ENCODE peak calls at places on chromosomes 6 and 20, in nine cellular contexts. A is activated naive CD4-positive, alpha-beta T cell treated with Interleukin-2 at 50 U/mL for 16 hours; W is activated B cell treated with CpG ODN at 0.5 μM for 24 hours; H is kidney tubule cell; T is effector CD8-positive, alpha-beta T cell; Q is GM23248; U is retina; K is heart left ventricle; F is left ventricle myocardium inferior. O is an unnamed sample.

GRCh38 chr20:10565191-10565921 is 108.4 kb downstream of the JAG1 start:
- DNase-seq in Q (peak), K (no peak), H (peak), T (no peak), A (no peak), F (no peak), U (no peak), W (no peak), O (no peak)

GRCh38 chr6:28525496-28526039 is at the start of gene GPX5:
- DNase-seq in Q (no peak), W (no peak), A (no peak), H (peak), K (no peak), T (no peak), F (no peak), U (no peak), O (no peak)

GRCh38 chr6:168619560-168620314 is 178.8 kb downstream of the SMOC2 start:
- DNase-seq in Q (no peak), F (no peak), K (no peak), T (no peak), A (no peak), U (no peak), H (peak), W (no peak), O (no peak)

GRCh38 chr20:14821251-14821650 is 483.8 kb upstream of the FLRT3 start:
- DNase-seq in F (no peak), W (no peak), H (no peak), U (no peak), A (no peak), K (no peak), Q (no peak), T (no peak), O (no peak)

GRCh38 chr20:62487564-62488086 is 11.8 kb upstream of the GATA5 start:
- DNase-seq in K (no peak), T (no peak), A (no peak), F (no peak), U (peak), Q (no peak), H (no peak), W (no peak), O (peak)

GRCh38 chr6:152250127-152250526 is 387.0 kb downstream of the SYNE1 start:
- DNase-seq in U (no peak), F (no peak), H (no peak), A (no peak), Q (no peak), T (no peak), K (no peak), W (no peak), O (no peak)

GRCh38 chr20:25744261-25744660 is 47.6 kb upstream of the ZNF337 start:
- DNase-seq in K (no peak), W (no peak), A (no peak), F (no peak), U (no peak), H (no peak), Q (no peak), T (no peak), O (no peak)

GRCh38 chr6:23173231-23173630 is 603.9 kb downstream of the HDGFL1 start:
- DNase-seq in K (no peak), U (no peak), A (no peak), Q (peak), W (no peak), H (peak), F (no peak), T (no peak), O (no peak)

GRCh38 chr6:108243836-108244235 is 17.0 kb downstream of the SNX3 start:
- DNase-seq in Q (peak), W (no peak), U (no peak), H (no peak), K (no peak), A (no peak), T (no peak), F (no peak), O (no peak)

GRCh38 chr20:56194042-56194441 is 54.5 kb upstream of the MC3R start:
- DNase-seq in H (no peak), K (no peak), W (no peak), A (no peak), F (no peak), Q (no peak), U (peak), T (no peak), O (no peak)

GRCh38 chr20:17898548-17898994 is 70.0 kb downstream of the SNX5 start:
- DNase-seq in F (peak), U (peak), A (peak), K (peak), Q (peak), H (peak), T (peak), W (no peak), O (peak)

GRCh38 chr6:25351485-25351884 is 72.3 kb downstream of the CARMIL1 start:
- DNase-seq in K (no peak), A (no peak), T (no peak), Q (no peak), H (no peak), F (no peak), U (no peak), W (no peak), O (no peak)

GRCh38 chr6:112037783-112038216 is 16.1 kb upstream of the CCN6 start:
- DNase-seq in A (no peak), U (no peak), K (no peak), W (no peak), Q (peak), F (peak), T (no peak), H (peak), O (peak)

GRCh38 chr6:138477913-138478539 is 21.3 kb downstream of the NHSL1 start:
- DNase-seq in W (no peak), K (no peak), A (no peak), U (no peak), H (no peak), T (no peak), F (no peak), Q (no peak), O (no peak)

GRCh38 chr6:169854813-169855212 is 103.4 kb downstream of the ERMARD start:
- DNase-seq in U (no peak), K (no peak), H (no peak), T (no peak), F (no peak), A (no peak), Q (no peak), W (no peak), O (no peak)

GRCh38 chr6:161745128-161745527 is 471.3 kb upstream of the AGPAT4 start:
- DNase-seq in Q (no peak), F (no peak), H (no peak), W (no peak), A (no peak), U (no peak), K (no peak), T (no peak), O (no peak)

GRCh38 chr6:24893342-24893850 is 42.4 kb downstream of the RIPOR2 start:
- DNase-seq in W (no peak), Q (no peak), U (no peak), T (no peak), K (no peak), H (no peak), F (no peak), A (no peak), O (no peak)

GRCh38 chr6:146859795-146860495 is 261.2 kb downstream of the ADGB start:
- DNase-seq in Q (no peak), K (no peak), T (no peak), U (no peak), F (no peak), W (no peak), A (no peak), H (no peak), O (peak)

GRCh38 chr20:23569570-23569969 is 1.3 kb upstream of the CST9L start:
- DNase-seq in H (no peak), K (no peak), T (no peak), Q (no peak), W (no peak), F (no peak), U (no peak), A (no peak), O (no peak)

GRCh38 chr20:22691369-22692118 is 107.2 kb upstream of the FOXA2 start:
- DNase-seq in T (no peak), H (peak), A (peak), U (peak), Q (peak), W (peak), K (peak), F (peak), O (peak)

GRCh38 chr20:36281785-36282380 is 24.3 kb upstream of the DLGAP4 start:
- DNase-seq in H (no peak), W (no peak), T (no peak), U (no peak), A (no peak), K (no peak), Q (no peak), F (no peak), O (no peak)

GRCh38 chr6:17431581-17431980 is 38.2 kb downstream of the CAP2 start:
- DNase-seq in W (no peak), H (peak), Q (peak), F (no peak), K (no peak), U (no peak), A (no peak), T (no peak), O (peak)

GRCh38 chr6:140271759-140272377 is 897.4 kb upstream of the CITED2 start:
- DNase-seq in F (no peak), U (no peak), T (no peak), K (no peak), W (no peak), H (no peak), Q (no peak), A (no peak), O (no peak)

GRCh38 chr6:117613920-117614535 is 11.7 kb upstream of the GOPC start:
- DNase-seq in W (no peak), T (no peak), F (no peak), U (no peak), H (no peak), A (no peak), K (no peak), Q (peak), O (no peak)

GRCh38 chr6:146027586-146028249 is 1.1 kb upstream of the GRM1 start:
- DNase-seq in U (peak), A (no peak), T (no peak), W (no peak), F (no peak), H (no peak), K (no peak), Q (peak), O (no peak)

GRCh38 chr6:11609324-11610071 is 71.9 kb downstream of the TMEM170B start:
- DNase-seq in U (no peak), T (no peak), Q (peak), K (peak), H (peak), F (peak), W (no peak), A (no peak), O (peak)

GRCh38 chr20:38751360-38751976 is 3.2 kb downstream of the ACTR5 start:
- DNase-seq in F (no peak), Q (peak), U (peak), K (no peak), W (no peak), H (peak), T (no peak), A (peak), O (no peak)

GRCh38 chr6:80523531-80523970 is 417.1 kb downstream of the BCKDHB start:
- DNase-seq in A (no peak), K (no peak), W (no peak), Q (peak), U (peak), F (no peak), H (peak), T (no peak), O (peak)

GRCh38 chr6:69164564-69165252 is 529.6 kb downstream of the ADGRB3 start:
- DNase-seq in F (no peak), H (peak), U (peak), W (no peak), Q (peak), A (no peak), K (no peak), T (no peak), O (no peak)

GRCh38 chr20:4601630-4602296 is 119.9 kb upstream of the PRND start:
- DNase-seq in K (peak), W (no peak), F (peak), U (no peak), T (no peak), H (peak), Q (peak), A (no peak), O (peak)

GRCh38 chr6:110053395-110054240 is 75.5 kb downstream of the GPR6 start:
- DNase-seq in H (peak), Q (peak), F (no peak), W (no peak), A (no peak), K (no peak), T (no peak), U (peak), O (peak)

GRCh38 chr20:14470231-14470894 is 133.0 kb upstream of the FLRT3 start:
- DNase-seq in A (no peak), F (no peak), K (no peak), T (no peak), H (no peak), Q (no peak), W (no peak), U (peak), O (no peak)

GRCh38 chr6:81204741-81205140 is 547.7 kb downstream of the TENT5A start:
- DNase-seq in T (no peak), F (no peak), U (no peak), A (no peak), K (no peak), Q (peak), H (no peak), W (no peak), O (no peak)

GRCh38 chr20:62236674-62236996 is 1.7 kb upstream of the OSBPL2 start:
- DNase-seq in W (no peak), H (no peak), T (no peak), F (no peak), U (peak), A (no peak), K (no peak), Q (peak), O (no peak)

GRCh38 chr20:44800398-44801046 is 9.8 kb downstream of the RIMS4 start:
- DNase-seq in U (no peak), F (no peak), K (no peak), W (no peak), T (no peak), Q (no peak), H (no peak), A (no peak), O (no peak)

GRCh38 chr6:31083742-31084354 is 28.5 kb downstream of the C6orf15 start:
- DNase-seq in Q (peak), U (no peak), K (no peak), T (no peak), F (no peak), W (no peak), H (peak), A (peak), O (peak)